ENCODE peak calls at places on chromosomes 5 and 9, in eight cellular contexts. W is NCI-H1417 treated with DMSO at 0.1 percent for 48 hours, V is IMR-90, P is dermis blood vessel endothelial cell, R is HT1080, B is NCI-H1105 treated with DMSO at 0.1 percent for 48 hours, J is amniotic stem cell, N is COR-L47. M is an unnamed sample.

GRCh38 chr9:32622948-32623347 is 12.5 kb downstream of the TAF1L start:
- DNase-seq in V (no peak), B (no peak), N (no peak), R (no peak), P (no peak), J (no peak), W (no peak), M (no peak)

GRCh38 chr9:115997923-115998322 is 155.7 kb upstream of the PAPPA start:
- DNase-seq in N (no peak), P (no peak), J (no peak), R (peak; percentile 42), B (no peak), W (no peak), V (peak; percentile 88), M (no peak)

GRCh38 chr5:76082790-76083554 is at the start of gene SV2C:
- DNase-seq in P (peak; percentile 13), J (no peak), W (no peak), R (peak; percentile 5), B (peak; percentile 50), V (no peak), N (peak; percentile 4), M (no peak)

GRCh38 chr5:103703617-103704016 is 141.0 kb upstream of the NUDT12 start:
- DNase-seq in J (no peak), B (no peak), R (no peak), P (no peak), N (no peak), V (no peak), W (no peak), M (no peak)

GRCh38 chr5:181114284-181114843 is 16.6 kb downstream of the OR2V1 start:
- DNase-seq in N (no peak), B (no peak), W (no peak), P (no peak), J (no peak), V (no peak), R (no peak), M (no peak)

GRCh38 chr5:42767491-42768105 is 11.0 kb downstream of the CCDC152 start:
- DNase-seq in P (peak; percentile 46), R (peak; percentile 18), B (peak; percentile 60), V (peak; percentile 13), N (no peak), W (no peak), J (peak; percentile 5), M (no peak)

GRCh38 chr9:98997580-98997979 is 53.9 kb downstream of the COL15A1 start:
- DNase-seq in P (no peak), R (peak; percentile 29), B (no peak), N (no peak), W (no peak), J (no peak), V (peak; percentile 36), M (no peak)

GRCh38 chr9:127539259-127539981 is 72.7 kb upstream of the STXBP1 start:
- DNase-seq in R (no peak), P (peak; percentile 59), V (peak; percentile 60), N (no peak), B (no peak), W (no peak), J (no peak), M (no peak)

GRCh38 chr5:173472164-173472563 is 143.9 kb upstream of the STC2 start:
- DNase-seq in R (peak; percentile 97), P (peak; percentile 91), V (peak; percentile 99), B (no peak), J (peak; percentile 72), W (no peak), N (peak; percentile 12), M (peak; percentile 37)

GRCh38 chr5:172477466-172477865 is 23.1 kb upstream of the SH3PXD2B start:
- DNase-seq in J (no peak), P (no peak), R (no peak), N (no peak), W (no peak), V (no peak), B (no peak), M (no peak)

GRCh38 chr9:4090491-4090890 is 209.4 kb downstream of the GLIS3 start:
- DNase-seq in P (no peak), B (no peak), N (no peak), R (no peak), W (no peak), V (no peak), J (no peak), M (no peak)

GRCh38 chr5:18497089-18497488 is 862.8 kb downstream of the TAF11L14 start:
- DNase-seq in R (no peak), V (no peak), J (no peak), W (no peak), B (no peak), P (no peak), N (no peak), M (no peak)

GRCh38 chr9:120587357-120587756 is 7.4 kb upstream of the CDK5RAP2 start:
- DNase-seq in V (no peak), N (no peak), J (no peak), R (no peak), W (no peak), B (no peak), P (no peak), M (no peak)

GRCh38 chr5:135559342-135559741 is 19.4 kb downstream of the CXCL14 start:
- DNase-seq in P (peak; percentile 29), R (peak; percentile 42), W (no peak), V (peak; percentile 10), J (no peak), N (no peak), B (no peak), M (no peak)

GRCh38 chr5:140780512-140780911 is 5.4 kb upstream of the PCDHA1 start:
- DNase-seq in W (no peak), N (no peak), V (no peak), R (no peak), J (no peak), P (no peak), B (no peak), M (no peak)

GRCh38 chr9:90996154-90996788 is 194.7 kb downstream of the SYK start:
- DNase-seq in N (no peak), V (no peak), P (no peak), J (no peak), B (no peak), R (no peak), W (no peak), M (no peak)

GRCh38 chr5:16461782-16462181 is 3.8 kb downstream of the ZNF622 start:
- DNase-seq in W (no peak), J (peak; percentile 20), N (no peak), V (peak; percentile 94), B (no peak), P (no peak), R (peak; percentile 79), M (no peak)

GRCh38 chr5:16625116-16625515 is 8.3 kb upstream of the RETREG1 start:
- DNase-seq in W (no peak), V (no peak), J (no peak), B (no peak), P (no peak), R (no peak), N (no peak), M (no peak)

GRCh38 chr5:71955718-71956117 is 151.6 kb upstream of the MAP1B start:
- DNase-seq in B (no peak), W (no peak), R (no peak), N (no peak), J (no peak), P (no peak), V (no peak), M (no peak)

GRCh38 chr5:91998774-91999173 is 615.7 kb upstream of the ARRDC3 start:
- DNase-seq in R (no peak), J (no peak), P (no peak), V (no peak), N (no peak), B (no peak), W (no peak), M (no peak)

GRCh38 chr9:23658859-23659258 is 167.2 kb downstream of the ELAVL2 start:
- DNase-seq in B (no peak), P (no peak), V (no peak), R (no peak), J (no peak), W (no peak), N (no peak), M (no peak)

M was measured in left colon.